ENCODE peak calls at places on chromosomes 3 and 15, in four cellular contexts. One of them, this sample, is unnamed.

GRCh38 chr3:170244566-170244965 is 22.3 kb downstream of the PRKCI start:
- DNase-seq in coronary artery: no peak
- DNase-seq in Calu3: peak
- DNase-seq in progenitor cell of endocrine pancreas: no peak
- DNase-seq in this sample: no peak

GRCh38 chr3:18900994-18901393 is 247.3 kb upstream of the KCNH8 start:
- DNase-seq in progenitor cell of endocrine pancreas: no peak
- DNase-seq in Calu3: no peak
- DNase-seq in coronary artery: no peak
- DNase-seq in this sample: no peak

GRCh38 chr3:133455960-133456359 is 56.1 kb downstream of the BFSP2 start:
- DNase-seq in progenitor cell of endocrine pancreas: no peak
- DNase-seq in coronary artery: no peak
- DNase-seq in Calu3: no peak
- DNase-seq in this sample: no peak

GRCh38 chr3:184156522-184156955 is 1.4 kb downstream of the DVL3 start:
- DNase-seq in coronary artery: no peak
- DNase-seq in Calu3: peak
- DNase-seq in progenitor cell of endocrine pancreas: peak
- DNase-seq in this sample: no peak

GRCh38 chr15:23823508-23823907 is 136.4 kb upstream of the NDN start:
- DNase-seq in coronary artery: no peak
- DNase-seq in Calu3: no peak
- DNase-seq in progenitor cell of endocrine pancreas: no peak
- DNase-seq in this sample: no peak

GRCh38 chr3:135905058-135905724 is 60.3 kb upstream of the PPP2R3A start:
- DNase-seq in Calu3: peak
- DNase-seq in coronary artery: no peak
- DNase-seq in progenitor cell of endocrine pancreas: no peak
- DNase-seq in this sample: no peak

GRCh38 chr3:112793311-112794081 is 53.2 kb downstream of the CD200R1L start:
- DNase-seq in Calu3: no peak
- DNase-seq in coronary artery: no peak
- DNase-seq in progenitor cell of endocrine pancreas: no peak
- DNase-seq in this sample: no peak

GRCh38 chr3:119099785-119100184 is 46.2 kb upstream of the TEX55 start:
- DNase-seq in Calu3: no peak
- DNase-seq in progenitor cell of endocrine pancreas: no peak
- DNase-seq in coronary artery: no peak
- DNase-seq in this sample: no peak

GRCh38 chr15:63608989-63609388 is 11.8 kb downstream of the FBXL22 start:
- DNase-seq in progenitor cell of endocrine pancreas: no peak
- DNase-seq in Calu3: no peak
- DNase-seq in coronary artery: no peak
- DNase-seq in this sample: no peak

GRCh38 chr15:25188551-25189101 is 233.8 kb downstream of the SNRPN start:
- DNase-seq in Calu3: no peak
- DNase-seq in coronary artery: no peak
- DNase-seq in progenitor cell of endocrine pancreas: no peak
- DNase-seq in this sample: no peak

GRCh38 chr15:88247914-88248313 is 8.6 kb downstream of the NTRK3 start:
- DNase-seq in progenitor cell of endocrine pancreas: no peak
- DNase-seq in Calu3: no peak
- DNase-seq in coronary artery: no peak
- DNase-seq in this sample: no peak

GRCh38 chr3:120558784-120559227 is 37.3 kb upstream of the NDUFB4 start:
- DNase-seq in coronary artery: peak
- DNase-seq in progenitor cell of endocrine pancreas: peak
- DNase-seq in Calu3: peak
- DNase-seq in this sample: peak

GRCh38 chr15:48244923-48245322 is 38.8 kb downstream of the SLC12A1 start:
- DNase-seq in progenitor cell of endocrine pancreas: no peak
- DNase-seq in Calu3: no peak
- DNase-seq in coronary artery: no peak
- DNase-seq in this sample: no peak

GRCh38 chr3:188212308-188212969 is 58.5 kb downstream of the LPP start:
- DNase-seq in Calu3: peak
- DNase-seq in progenitor cell of endocrine pancreas: no peak
- DNase-seq in coronary artery: peak
- DNase-seq in this sample: no peak

GRCh38 chr15:43511012-43511885 is 6.2 kb upstream of the MAP1A start:
- DNase-seq in Calu3: no peak
- DNase-seq in coronary artery: no peak
- DNase-seq in progenitor cell of endocrine pancreas: no peak
- DNase-seq in this sample: no peak

GRCh38 chr15:69725210-69725609 is 272.6 kb downstream of the RPLP1 start:
- DNase-seq in progenitor cell of endocrine pancreas: no peak
- DNase-seq in Calu3: no peak
- DNase-seq in coronary artery: no peak
- DNase-seq in this sample: no peak

GRCh38 chr3:178562869-178563232 is 26.6 kb downstream of the KCNMB2 start:
- DNase-seq in Calu3: no peak
- DNase-seq in progenitor cell of endocrine pancreas: no peak
- DNase-seq in coronary artery: no peak
- DNase-seq in this sample: no peak

DNA sequence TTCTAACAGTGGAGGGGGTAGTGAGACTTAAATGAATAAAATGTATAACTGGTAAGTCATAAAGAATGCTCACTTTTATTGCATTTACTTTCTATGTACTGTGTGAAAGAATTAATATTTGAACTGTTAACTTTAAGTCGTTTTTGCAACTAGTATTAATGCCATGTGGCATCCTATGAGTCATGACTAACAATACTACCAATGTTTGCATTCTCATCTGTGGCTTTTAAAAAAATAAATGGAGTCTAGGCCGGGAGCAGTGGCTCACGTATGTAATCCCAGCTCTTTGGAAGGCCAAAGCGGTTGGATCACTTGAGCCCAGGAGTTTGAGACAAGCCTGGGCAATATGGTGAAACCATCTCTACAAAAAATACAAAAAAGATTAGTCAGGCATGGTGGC is 5.2 kb downstream of the C3orf49 start:
- DNase-seq in progenitor cell of endocrine pancreas: no peak
- DNase-seq in coronary artery: no peak
- DNase-seq in Calu3: no peak
- DNase-seq in this sample: no peak
- TF ChIP-seq CTCF in progenitor cell of endocrine pancreas: no peak
- TF ChIP-seq CTCF in coronary artery: no peak
- TF ChIP-seq CTCF in Calu3: no peak
- TF ChIP-seq CTCF in this sample: no peak

DNA sequence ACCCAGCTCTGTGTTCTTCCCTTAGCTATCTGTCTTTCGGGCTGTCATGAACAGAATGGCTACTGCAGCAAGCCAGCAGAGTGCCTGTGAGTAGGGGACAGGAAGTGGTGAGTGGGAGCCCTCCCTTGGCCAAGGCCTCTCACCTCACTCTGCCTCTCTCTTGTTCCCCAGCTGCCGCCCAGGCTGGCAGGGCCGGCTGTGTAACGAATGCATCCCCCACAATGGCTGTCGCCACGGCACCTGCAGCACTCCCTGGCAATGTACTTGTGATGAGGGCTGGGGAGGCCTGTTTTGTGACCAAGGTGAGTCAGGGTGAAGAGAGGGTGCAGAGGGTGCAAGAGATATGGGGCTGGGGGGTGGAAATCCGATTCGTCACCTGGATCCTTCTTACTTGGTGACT is 3.0 kb downstream of the DLL4 start:
- DNase-seq in progenitor cell of endocrine pancreas: no peak
- DNase-seq in coronary artery: no peak
- DNase-seq in Calu3: no peak
- DNase-seq in this sample: no peak
- TF ChIP-seq CTCF in progenitor cell of endocrine pancreas: no peak
- TF ChIP-seq CTCF in coronary artery: no peak
- TF ChIP-seq CTCF in Calu3: no peak
- TF ChIP-seq CTCF in this sample: no peak

GRCh38 chr15:57914350-57915055 is 151.0 kb downstream of the ALDH1A2 start:
- DNase-seq in coronary artery: no peak
- DNase-seq in progenitor cell of endocrine pancreas: no peak
- DNase-seq in Calu3: no peak
- DNase-seq in this sample: no peak
- TF ChIP-seq CTCF in coronary artery: no peak
- TF ChIP-seq CTCF in progenitor cell of endocrine pancreas: no peak
- TF ChIP-seq CTCF in Calu3: no peak
- TF ChIP-seq CTCF in this sample: no peak

GRCh38 chr3:50982540-50983325 is 308.0 kb downstream of the DOCK3 start:
- DNase-seq in coronary artery: peak
- DNase-seq in Calu3: no peak
- DNase-seq in progenitor cell of endocrine pancreas: no peak
- DNase-seq in this sample: no peak

GRCh38 chr3:50983887-50984286 is 309.2 kb downstream of the DOCK3 start:
- DNase-seq in coronary artery: no peak
- DNase-seq in Calu3: no peak
- DNase-seq in progenitor cell of endocrine pancreas: no peak
- DNase-seq in this sample: no peak

DNA sequence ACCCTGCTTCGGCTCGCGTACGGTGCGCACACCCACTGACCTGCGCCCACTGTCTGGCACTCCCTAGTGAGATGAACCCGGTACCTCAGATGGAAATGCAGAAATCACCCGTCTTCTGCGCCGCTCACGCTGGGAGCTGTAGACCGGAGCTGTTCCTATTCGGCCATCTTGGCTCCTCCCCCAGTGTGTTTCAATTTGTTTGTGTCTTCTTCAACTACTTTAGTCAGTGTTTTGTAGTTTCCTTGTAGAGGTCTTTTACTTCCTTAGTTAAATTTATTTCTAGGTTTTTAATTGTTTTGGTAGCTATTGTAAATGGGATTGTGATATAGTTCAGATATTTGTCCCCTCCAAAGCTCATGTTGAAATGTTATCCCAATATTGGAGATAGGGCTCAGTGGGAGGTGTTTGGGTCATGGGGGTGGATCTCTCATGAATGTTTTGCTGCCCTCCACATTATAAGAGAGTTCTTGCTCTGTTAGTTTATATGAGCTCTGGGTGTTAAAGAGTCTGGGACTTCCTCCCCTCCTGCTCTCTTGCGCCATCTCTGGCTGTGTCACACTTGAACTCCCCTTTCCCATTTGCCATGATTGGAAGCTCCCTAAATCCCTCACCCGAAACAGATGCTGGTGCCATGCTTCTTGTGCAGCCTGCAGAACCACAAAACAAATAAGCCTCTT is 304.4 kb downstream of the DOCK3 start:
- DNase-seq in Calu3: no peak
- DNase-seq in coronary artery: no peak
- DNase-seq in progenitor cell of endocrine pancreas: no peak
- DNase-seq in this sample: no peak
- TF ChIP-seq CTCF in Calu3: no peak
- TF ChIP-seq CTCF in coronary artery: no peak
- TF ChIP-seq CTCF in progenitor cell of endocrine pancreas: no peak
- TF ChIP-seq CTCF in this sample: no peak

DNA sequence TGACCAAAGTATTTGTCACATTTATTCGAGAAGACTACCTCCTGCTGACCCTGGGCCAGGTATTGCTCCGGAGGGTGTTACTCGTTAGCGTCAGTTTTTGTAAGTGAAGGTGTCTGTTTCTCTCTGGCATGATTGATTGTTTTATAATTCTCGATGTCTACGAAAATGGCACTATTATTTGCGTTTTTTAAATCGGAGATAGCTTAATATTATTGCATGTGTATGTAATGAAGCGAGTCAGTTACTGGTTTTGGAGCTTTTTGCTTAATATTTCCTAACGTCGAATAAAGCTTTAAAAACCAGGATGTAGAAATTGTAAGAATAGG is 439 bp downstream of the DZIP3 start:
- DNase-seq in progenitor cell of endocrine pancreas: no peak
- DNase-seq in coronary artery: no peak
- DNase-seq in Calu3: no peak
- DNase-seq in this sample: no peak
- TF ChIP-seq CTCF in progenitor cell of endocrine pancreas: no peak
- TF ChIP-seq CTCF in coronary artery: no peak
- TF ChIP-seq CTCF in Calu3: no peak
- TF ChIP-seq CTCF in this sample: no peak

GRCh38 chr15:91238664-91239428 is 138.8 kb downstream of the SV2B start:
- DNase-seq in Calu3: no peak
- DNase-seq in coronary artery: no peak
- DNase-seq in progenitor cell of endocrine pancreas: no peak
- DNase-seq in this sample: no peak

GRCh38 chr15:91237493-91237892 is 137.4 kb downstream of the SV2B start:
- DNase-seq in Calu3: no peak
- DNase-seq in progenitor cell of endocrine pancreas: no peak
- DNase-seq in coronary artery: no peak
- DNase-seq in this sample: no peak

GRCh38 chr15:91234759-91235158 is 134.7 kb downstream of the SV2B start:
- DNase-seq in Calu3: no peak
- DNase-seq in progenitor cell of endocrine pancreas: no peak
- DNase-seq in coronary artery: no peak
- DNase-seq in this sample: no peak

GRCh38 chr15:91235376-91235775 is 135.3 kb downstream of the SV2B start:
- DNase-seq in progenitor cell of endocrine pancreas: no peak
- DNase-seq in Calu3: no peak
- DNase-seq in coronary artery: no peak
- DNase-seq in this sample: no peak
- TF ChIP-seq CTCF in progenitor cell of endocrine pancreas: no peak
- TF ChIP-seq CTCF in Calu3: no peak
- TF ChIP-seq CTCF in coronary artery: no peak
- TF ChIP-seq CTCF in this sample: no peak

DNA sequence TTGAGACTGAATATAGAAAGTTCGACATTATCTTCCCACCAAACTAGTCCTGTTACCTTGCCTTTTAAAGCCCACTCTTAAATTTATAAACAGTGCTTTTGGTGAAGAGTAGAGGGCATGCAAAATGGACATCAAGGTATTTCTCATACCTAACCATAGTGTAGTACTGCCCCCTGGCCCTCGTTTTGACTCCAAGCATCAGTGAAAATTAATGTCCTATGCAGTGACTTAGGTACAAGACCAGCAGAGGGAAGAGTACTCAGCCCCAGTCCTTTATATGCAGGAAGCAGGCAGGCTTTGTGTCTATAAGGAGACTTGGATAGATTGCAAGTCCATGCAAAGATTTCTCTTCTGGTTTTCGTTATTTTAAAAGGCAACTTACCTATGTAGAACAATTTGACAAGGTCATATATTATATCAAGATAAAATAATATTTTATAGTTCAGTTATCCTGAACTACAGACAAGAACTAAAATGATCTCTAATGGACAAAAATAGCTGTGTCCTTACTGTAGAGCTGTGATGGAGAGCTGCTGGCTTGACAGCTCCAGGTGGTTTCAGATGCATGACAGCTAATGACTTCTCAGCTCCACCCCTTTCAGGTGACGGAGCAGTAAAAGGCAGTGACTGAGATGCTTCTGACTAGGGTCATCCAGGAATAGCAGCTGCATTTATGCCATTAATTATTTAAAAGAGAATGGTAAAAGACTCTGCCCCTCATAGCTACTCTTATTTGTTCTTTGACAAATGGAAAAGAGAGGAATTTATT is 646.1 kb downstream of the SQOR start:
- DNase-seq in coronary artery: no peak
- DNase-seq in Calu3: peak
- DNase-seq in progenitor cell of endocrine pancreas: no peak
- DNase-seq in this sample: no peak
- TF ChIP-seq CTCF in coronary artery: no peak
- TF ChIP-seq CTCF in Calu3: no peak
- TF ChIP-seq CTCF in progenitor cell of endocrine pancreas: peak
- TF ChIP-seq CTCF in this sample: peak

GRCh38 chr3:62103531-62103930 is 269.8 kb downstream of the FEZF2 start:
- DNase-seq in coronary artery: no peak
- DNase-seq in Calu3: no peak
- DNase-seq in progenitor cell of endocrine pancreas: no peak
- DNase-seq in this sample: no peak
- TF ChIP-seq CTCF in coronary artery: no peak
- TF ChIP-seq CTCF in Calu3: no peak
- TF ChIP-seq CTCF in progenitor cell of endocrine pancreas: no peak
- TF ChIP-seq CTCF in this sample: no peak

GRCh38 chr15:35130245-35130644 is 45.1 kb upstream of the NANOGP8 start:
- DNase-seq in coronary artery: no peak
- DNase-seq in progenitor cell of endocrine pancreas: no peak
- DNase-seq in Calu3: no peak
- DNase-seq in this sample: no peak
- TF ChIP-seq CTCF in coronary artery: no peak
- TF ChIP-seq CTCF in progenitor cell of endocrine pancreas: no peak
- TF ChIP-seq CTCF in Calu3: no peak
- TF ChIP-seq CTCF in this sample: no peak

This sample was measured in osteocyte.